ENCODE peak calls at places on chromosomes 12 and 14, in five cellular contexts. K is T-helper 9 cell, V is HEK293T, N is pons, U is lower leg skin. J is an unnamed sample.

GRCh38 chr14:83849999-83850611 is 1679.8 kb upstream of the FLRT2 start:
- DNase-seq in K (no peak), V (no peak), N (no peak), U (no peak), J (no peak)

GRCh38 chr12:3751151-3752095 is 1.5 kb downstream of the CRACR2A start:
- DNase-seq in K (no peak), V (no peak), N (no peak), U (no peak), J (no peak)

GRCh38 chr14:71240866-71241520 is 333.7 kb downstream of the PCNX1 start:
- DNase-seq in K (no peak), V (no peak), N (no peak), U (no peak), J (no peak)

GRCh38 chr14:93375673-93376156 is 28.7 kb downstream of the COX8C start:
- DNase-seq in K (no peak), V (no peak), N (no peak), U (no peak), J (no peak)

GRCh38 chr12:57090924-57091632 is 2.2 kb downstream of the NAB2 start:
- DNase-seq in K (no peak), V (no peak), N (peak; percentile 61), U (no peak), J (peak; percentile 81)

GRCh38 chr12:113683566-113683965 is 211.9 kb upstream of the LHX5 start:
- DNase-seq in K (no peak), V (no peak), N (no peak), U (no peak), J (no peak)

GRCh38 chr12:11978985-11979384 is 91.8 kb upstream of the BCL2L14 start:
- DNase-seq in K (no peak), V (no peak), N (no peak), U (no peak), J (no peak)

GRCh38 chr12:5914387-5915149 is 30.5 kb downstream of the ANO2 start:
- DNase-seq in K (no peak), V (no peak), N (no peak), U (peak; percentile 52), J (no peak)